ENCODE peak calls at places on chromosomes 6 and 20, in four cellular contexts. H is breast epithelium, S is spleen, W is K562. D is an unnamed sample.

GRCh38 chr6:144894240-144894639 is 609.1 kb downstream of the UTRN start:
- DNase-seq in H (no peak), S (no peak), W (no peak), D (no peak)

GRCh38 chr6:143522034-143522600 is 10.6 kb upstream of the FUCA2 start:
- DNase-seq in H (no peak), S (no peak), W (no peak), D (no peak)

GRCh38 chr20:37383229-37383989 is 37.5 kb downstream of the SRC start:
- DNase-seq in H (no peak), S (peak; percentile 61), W (peak; percentile 55), D (no peak)

GRCh38 chr20:38111366-38112232 is 53.5 kb downstream of the TGM2 start:
- DNase-seq in H (no peak), S (no peak), W (no peak), D (peak; percentile 83)

GRCh38 chr6:138088307-138088744 is 18.9 kb downstream of the PERP start:
- DNase-seq in H (peak; percentile 44), S (no peak), W (no peak), D (no peak)

GRCh38 chr6:125944896-125945295 is 11.7 kb upstream of the HINT3 start:
- DNase-seq in H (no peak), S (no peak), W (no peak), D (no peak)

GRCh38 chr6:11815231-11815630 is 36.6 kb upstream of the ADTRP start:
- DNase-seq in H (no peak), S (no peak), W (no peak), D (peak; percentile 60)

GRCh38 chr6:8085053-8085511 is 17.3 kb downstream of the EEF1E1 start:
- DNase-seq in H (peak; percentile 25), S (no peak), W (peak; percentile 77), D (no peak)

GRCh38 chr20:4038047-4038459 is 22.7 kb upstream of the RNF24 start:
- DNase-seq in H (peak; percentile 84), S (peak; percentile 93), W (peak; percentile 86), D (no peak)

GRCh38 chr6:96520039-96520850 is 1.4 kb upstream of the UFL1 start:
- DNase-seq in H (no peak), S (no peak), W (peak; percentile 24), D (no peak)

GRCh38 chr6:99349620-99350141 is at the start of gene FAXC:
- DNase-seq in H (peak; percentile 33), S (no peak), W (peak; percentile 28), D (no peak)

GRCh38 chr6:65650086-65650485 is 56.9 kb downstream of the EYS start:
- DNase-seq in H (no peak), S (no peak), W (no peak), D (no peak)

GRCh38 chr6:126880926-126881325 is 237.5 kb upstream of the RSPO3 start:
- DNase-seq in H (no peak), S (no peak), W (no peak), D (no peak)

GRCh38 chr6:13522639-13523038 is 35.2 kb upstream of the GFOD1 start:
- DNase-seq in H (no peak), S (no peak), W (no peak), D (no peak)

GRCh38 chr20:49119972-49120371 is 68.2 kb downstream of the STAU1 start:
- DNase-seq in H (no peak), S (no peak), W (no peak), D (no peak)

GRCh38 chr20:57092900-57093238 is 173.6 kb downstream of the BMP7 start:
- DNase-seq in H (no peak), S (no peak), W (no peak), D (no peak)

GRCh38 chr20:57062241-57062640 is 204.2 kb downstream of the BMP7 start:
- DNase-seq in H (no peak), S (no peak), W (no peak), D (no peak)

GRCh38 chr6:20424679-20425078 is 23.0 kb downstream of the E2F3 start:
- DNase-seq in H (no peak), S (no peak), W (peak; percentile 85), D (no peak)

GRCh38 chr6:129340983-129341382 is 369.0 kb downstream of the ARHGAP18 start:
- DNase-seq in H (no peak), S (no peak), W (no peak), D (no peak)

GRCh38 chr6:159086033-159086618 is 41.3 kb upstream of the TAGAP start:
- DNase-seq in H (no peak), S (no peak), W (peak; percentile 44), D (no peak)

GRCh38 chr6:169168706-169169105 is 84.9 kb downstream of the THBS2 start:
- DNase-seq in H (no peak), S (no peak), W (no peak), D (no peak)

GRCh38 chr20:64109831-64110391 is 2.5 kb upstream of the NPBWR2 start:
- DNase-seq in H (no peak), S (no peak), W (no peak), D (no peak)

GRCh38 chr6:46024122-46024769 is 8.6 kb upstream of the CLIC5 start:
- DNase-seq in H (no peak), S (no peak), W (no peak), D (peak; percentile 5)

GRCh38 chr6:160071805-160072687 is 49.6 kb upstream of the SLC22A1 start:
- DNase-seq in H (no peak), S (no peak), W (peak; percentile 11), D (no peak)

GRCh38 chr6:29709178-29709576 is 14.1 kb upstream of the HLA-F start:
- DNase-seq in H (no peak), S (no peak), W (no peak), D (no peak)

GRCh38 chr6:56758120-56758519 is 115.4 kb upstream of the DST start:
- DNase-seq in H (no peak), S (no peak), W (no peak), D (no peak)

GRCh38 chr6:337782-338464 is 45.6 kb downstream of the DUSP22 start:
- DNase-seq in H (no peak), S (peak; percentile 84), W (no peak), D (no peak)

GRCh38 chr6:20056350-20056992 is 155.8 kb downstream of the MBOAT1 start:
- DNase-seq in H (no peak), S (no peak), W (peak; percentile 71), D (no peak)

GRCh38 chr6:3612341-3613041 is 139.0 kb downstream of the PXDC1 start:
- DNase-seq in H (peak; percentile 20), S (no peak), W (no peak), D (peak; percentile 90)

GRCh38 chr6:155022726-155023125 is 27.6 kb downstream of the TIAM2 start:
- DNase-seq in H (no peak), S (no peak), W (no peak), D (no peak)

GRCh38 chr20:64196831-64197418 is 32.7 kb downstream of the MYT1 start:
- DNase-seq in H (no peak), S (no peak), W (no peak), D (no peak)

GRCh38 chr6:57190140-57190539 is 18.0 kb downstream of the BAG2 start:
- DNase-seq in H (no peak), S (no peak), W (no peak), D (no peak)

DNA sequence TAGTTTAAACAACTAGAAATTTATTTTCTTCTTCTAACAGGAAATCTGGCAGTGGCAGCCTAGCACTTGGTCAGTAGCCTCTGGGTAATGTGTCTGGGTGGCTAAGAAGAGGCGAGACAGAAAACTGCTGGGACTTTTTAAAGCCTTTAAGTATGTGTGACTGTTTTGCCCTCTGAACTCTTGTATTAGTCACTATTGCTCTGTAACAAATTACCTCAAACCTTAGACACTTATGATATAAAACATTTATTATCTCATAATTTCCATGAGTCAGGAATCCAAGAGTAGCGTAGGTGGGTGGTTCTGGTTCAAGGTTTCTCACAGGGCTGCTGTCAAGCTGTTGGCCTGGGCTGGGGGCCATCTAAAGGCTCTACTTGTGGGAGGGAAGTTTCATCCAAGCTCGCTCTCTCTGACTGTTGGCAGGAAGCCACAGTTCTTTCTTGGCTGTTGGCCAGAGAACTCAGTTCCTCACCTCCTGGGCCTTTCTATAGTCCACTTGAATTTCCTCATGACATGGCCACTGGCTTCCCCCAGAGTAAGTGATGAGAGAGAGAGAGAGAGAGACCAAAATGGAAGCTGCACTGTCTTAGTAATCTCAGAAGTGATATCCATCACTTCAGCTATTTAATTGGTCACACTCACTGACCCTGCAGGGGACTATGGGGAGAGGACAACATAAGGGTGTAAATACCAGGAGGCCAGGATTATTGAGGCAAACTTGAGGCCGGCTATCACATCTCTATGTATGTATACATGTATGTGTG is 17.4 kb upstream of the TBC1D22B start:
- DNase-seq in H (peak; percentile 61), S (peak; percentile 83), W (peak; percentile 98), D (peak; percentile 97)
- TF ChIP-seq POLR2AphosphoS5 in H (peak; percentile 24), S (peak; percentile 72), W (peak; percentile 37), D (peak; percentile 71)

DNA sequence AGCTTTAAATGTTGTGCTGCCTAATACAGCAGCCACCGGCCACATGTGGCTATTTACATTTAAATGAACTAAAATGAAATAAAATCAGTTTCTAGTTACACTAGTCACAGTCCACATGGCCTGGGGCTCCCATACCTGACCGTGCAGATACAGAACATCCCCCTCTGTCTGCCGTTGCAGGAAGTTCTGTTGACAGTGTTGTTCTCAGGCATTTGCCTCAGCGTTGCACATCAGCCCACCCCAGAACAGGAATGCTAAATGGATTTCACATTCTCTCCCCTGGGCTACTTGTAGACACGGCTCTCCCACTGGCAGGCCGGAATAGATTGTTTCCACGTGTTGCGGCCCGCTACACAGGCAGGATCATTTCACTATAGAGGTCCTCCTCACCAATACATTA is 26.3 kb downstream of the JAG1 start:
- DNase-seq in H (no peak), S (no peak), W (peak; percentile 18), D (no peak)
- TF ChIP-seq POLR2AphosphoS5 in H (no peak), S (no peak), W (no peak), D (no peak)

GRCh38 chr6:104908431-104909139 is 48.3 kb upstream of the LIN28B start:
- DNase-seq in H (no peak), S (no peak), W (no peak), D (no peak)
- TF ChIP-seq POLR2AphosphoS5 in H (no peak), S (no peak), W (no peak), D (no peak)

DNA sequence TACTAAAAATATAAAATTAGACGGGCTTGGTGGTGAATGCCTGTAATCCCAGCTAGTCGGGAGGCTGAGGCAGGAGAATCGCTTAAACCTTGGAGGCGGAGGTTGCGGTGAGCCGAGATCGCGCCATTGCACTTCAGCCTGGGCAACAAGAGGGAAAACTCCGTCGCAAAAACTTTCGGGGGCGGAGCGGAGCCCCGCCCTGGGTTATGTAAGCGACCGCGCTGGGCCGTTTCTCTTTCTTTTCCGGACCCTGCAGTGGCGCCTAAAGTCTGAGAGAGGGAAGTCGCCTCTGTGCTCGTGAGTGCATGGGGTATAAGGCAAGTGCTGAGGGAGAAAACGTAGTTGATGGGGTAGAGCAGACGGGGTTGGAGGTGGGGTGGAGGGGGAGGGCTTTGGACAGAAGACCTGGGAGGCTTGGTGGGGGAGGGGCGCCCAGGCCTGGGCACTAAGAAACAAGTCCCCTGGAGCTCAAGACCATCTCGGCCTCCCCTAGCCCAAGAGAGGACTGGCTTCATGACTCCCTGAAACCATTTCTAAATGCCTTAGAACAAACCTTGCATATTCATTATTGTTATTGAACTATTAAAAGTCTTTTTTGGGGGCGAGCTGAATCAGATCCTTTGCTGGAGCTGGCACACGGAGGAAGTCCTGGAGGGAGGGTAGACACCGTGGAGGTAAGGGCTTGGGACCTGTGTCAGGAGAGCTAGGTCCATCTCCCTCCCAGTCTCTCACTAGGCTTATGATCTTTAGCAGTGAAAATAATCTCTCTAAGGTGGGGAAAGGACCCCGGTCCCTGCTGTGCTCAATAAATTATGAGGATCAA is 2.7 kb upstream of the MICA start:
- DNase-seq in H (peak; percentile 71), S (peak; percentile 96), W (peak; percentile 88), D (peak; percentile 97)
- TF ChIP-seq POLR2AphosphoS5 in H (peak; percentile 23), S (peak; percentile 89), W (peak; percentile 69), D (no peak)

GRCh38 chr20:7828437-7828836 is 111.8 kb downstream of the HAO1 start:
- DNase-seq in H (no peak), S (no peak), W (no peak), D (no peak)
- TF ChIP-seq POLR2AphosphoS5 in H (no peak), S (no peak), W (no peak), D (no peak)

GRCh38 chr6:158002951-158003853 is 21.5 kb downstream of the SYNJ2 start:
- DNase-seq in H (peak; percentile 77), S (peak; percentile 48), W (peak; percentile 37), D (no peak)
- TF ChIP-seq POLR2AphosphoS5 in H (peak; percentile 25), S (no peak), W (no peak), D (peak; percentile 75)

D was measured in esophagus muscularis mucosa.